ENCODE peak calls at places on chromosomes 4 and X, in ten cellular contexts. N is NB4, F is endothelial cell, O is mammary epithelial cell, B is H9, Z is GM12864, V is Peyer's patch, T is Panc1, X is PC-3, I is ovary. W is an unnamed sample.

GRCh38 chrX:43025806-43026205 is 247.8 kb upstream of the PPP1R2C start:
- DNase-seq in X (no peak), I (no peak), T (no peak), Z (no peak), F (no peak), N (no peak), O (no peak), V (no peak), B (no peak), W (no peak)

GRCh38 chr4:77026322-77026704 is 49.5 kb downstream of the CCNI start:
- DNase-seq in N (no peak), V (no peak), X (no peak), B (no peak), O (no peak), F (no peak), Z (no peak), I (no peak), T (no peak), W (no peak)

GRCh38 chr4:137694138-137694537 is 161.8 kb upstream of the PCDH18 start:
- DNase-seq in T (no peak), Z (no peak), I (peak), O (no peak), B (no peak), N (no peak), V (no peak), F (no peak), X (no peak), W (no peak)

GRCh38 chr4:80446664-80447063 is 111.1 kb downstream of the CFAP299 start:
- DNase-seq in B (no peak), T (no peak), N (no peak), Z (no peak), O (peak), I (no peak), F (no peak), X (peak), V (no peak), W (no peak)

GRCh38 chr4:86891785-86892638 is at the start of gene C4orf36:
- DNase-seq in X (peak), N (peak), F (peak), T (no peak), B (peak), I (peak), O (peak), Z (no peak), V (peak), W (peak)

GRCh38 chr4:150224896-150225591 is 146.8 kb downstream of the DCLK2 start:
- DNase-seq in I (no peak), T (no peak), B (no peak), F (no peak), V (no peak), N (no peak), Z (no peak), X (peak), O (peak), W (peak)

GRCh38 chrX:8879750-8880149 is 78.6 kb upstream of the FAM9A start:
- DNase-seq in Z (no peak), T (no peak), B (peak), F (peak), N (peak), X (peak), I (no peak), V (no peak), O (peak), W (peak)

GRCh38 chr4:186854256-186854655 is 130.6 kb upstream of the FAT1 start:
- DNase-seq in N (no peak), T (no peak), O (no peak), B (no peak), I (no peak), X (peak), F (no peak), Z (no peak), V (no peak), W (no peak)

GRCh38 chr4:113958766-113959540 is 20.5 kb downstream of the ARSJ start:
- DNase-seq in T (peak), O (peak), X (peak), Z (no peak), I (no peak), V (no peak), F (no peak), N (peak), B (no peak), W (no peak)

GRCh38 chrX:49840679-49841078 is 11.6 kb downstream of the PAGE4 start:
- DNase-seq in N (peak), Z (peak), I (peak), V (no peak), X (peak), T (peak), F (peak), O (peak), B (peak), W (peak)

GRCh38 chr4:158578476-158578875 is 56.8 kb downstream of the RXFP1 start:
- DNase-seq in B (no peak), N (peak), I (no peak), T (no peak), V (no peak), Z (no peak), F (no peak), X (peak), O (peak), W (peak)

GRCh38 chr4:185108185-185108584 is 34.9 kb upstream of the SLC25A4 start:
- DNase-seq in B (no peak), Z (no peak), O (no peak), X (no peak), F (no peak), I (no peak), N (no peak), T (no peak), V (no peak), W (peak)

GRCh38 chr4:88098993-88099752 is 59.3 kb downstream of the ABCG2 start:
- DNase-seq in Z (no peak), F (no peak), V (no peak), X (no peak), B (no peak), T (no peak), I (no peak), N (no peak), O (no peak), W (no peak)

GRCh38 chr4:147724468-147725201 is 7.3 kb upstream of the ARHGAP10 start:
- DNase-seq in X (no peak), Z (no peak), F (no peak), B (no peak), V (no peak), I (no peak), T (no peak), N (no peak), O (no peak), W (no peak)

GRCh38 chr4:59704621-59705020 is 1495.5 kb upstream of the ADGRL3 start:
- DNase-seq in O (no peak), B (no peak), F (no peak), N (no peak), T (no peak), Z (no peak), V (no peak), I (no peak), X (no peak), W (no peak)

GRCh38 chrX:22165732-22166457 is 106.8 kb upstream of the CBLL2 start:
- DNase-seq in X (peak), Z (no peak), V (no peak), F (no peak), T (no peak), I (no peak), B (no peak), O (peak), N (no peak), W (no peak)

GRCh38 chr4:7154351-7154981 is 37.9 kb upstream of the SORCS2 start:
- DNase-seq in X (no peak), Z (no peak), B (no peak), V (peak), N (no peak), I (peak), F (no peak), O (no peak), T (no peak), W (no peak)

GRCh38 chr4:10655968-10656367 is 28.6 kb downstream of the CLNK start:
- DNase-seq in O (peak), F (no peak), N (no peak), X (peak), B (no peak), I (no peak), T (peak), Z (no peak), V (no peak), W (no peak)

GRCh38 chrX:16819634-16820033 is 33.4 kb downstream of the TXLNG start:
- DNase-seq in I (no peak), O (no peak), Z (no peak), F (no peak), B (no peak), X (no peak), V (no peak), N (no peak), T (no peak), W (no peak)

GRCh38 chr4:244471-244870 is 60.8 kb downstream of the ZNF732 start:
- DNase-seq in O (peak), N (peak), Z (peak), X (peak), V (no peak), B (peak), I (peak), T (peak), F (no peak), W (peak)

GRCh38 chr4:147683172-147683571 is 791 bp downstream of the PRMT9 start:
- DNase-seq in F (no peak), N (peak), O (peak), I (peak), B (no peak), V (no peak), Z (no peak), X (peak), T (no peak), W (peak)

GRCh38 chrX:154021131-154021611 is 1.5 kb upstream of the IRAK1 start:
- DNase-seq in Z (no peak), I (no peak), O (no peak), N (peak), X (no peak), V (no peak), B (no peak), T (no peak), F (no peak), W (no peak)

GRCh38 chr4:55635282-55635681 is 816 bp downstream of the NMU start:
- DNase-seq in F (no peak), O (no peak), V (no peak), B (peak), I (no peak), N (no peak), T (no peak), X (peak), Z (no peak), W (peak)

GRCh38 chr4:148874331-148874730 is 432.1 kb upstream of the NR3C2 start:
- DNase-seq in Z (no peak), N (no peak), B (peak), T (no peak), F (no peak), X (peak), V (no peak), O (no peak), I (no peak), W (no peak)
- TF ChIP-seq CTCF in Z (no peak), N (no peak), B (no peak), T (no peak), F (no peak), X (peak), V (no peak), O (peak), I (no peak), W (no peak)

GRCh38 chr4:118265312-118266144 is 87.3 kb downstream of the PRSS12 start:
- DNase-seq in B (peak), O (peak), N (no peak), V (peak), T (no peak), F (peak), Z (no peak), X (no peak), I (no peak), W (peak)

GRCh38 chr4:118268780-118269179 is 84.0 kb downstream of the PRSS12 start:
- DNase-seq in I (no peak), Z (no peak), X (no peak), B (no peak), V (no peak), F (no peak), N (no peak), O (no peak), T (no peak), W (no peak)

GRCh38 chr4:118271788-118272187 is 81.0 kb downstream of the PRSS12 start:
- DNase-seq in B (no peak), F (no peak), I (no peak), T (no peak), O (no peak), Z (no peak), X (no peak), V (no peak), N (no peak), W (no peak)

GRCh38 chr4:118273642-118274041 is 79.2 kb downstream of the PRSS12 start:
- DNase-seq in N (no peak), X (no peak), V (no peak), Z (no peak), F (no peak), O (no peak), I (no peak), T (no peak), B (no peak), W (no peak)

GRCh38 chr4:118270492-118270891 is 82.3 kb downstream of the PRSS12 start:
- DNase-seq in X (peak), T (no peak), F (no peak), Z (no peak), O (peak), V (no peak), B (no peak), N (peak), I (no peak), W (peak)
- TF ChIP-seq CTCF in X (peak), T (peak), F (peak), Z (peak), O (peak), V (peak), B (peak), N (no peak), I (peak), W (peak)

DNA sequence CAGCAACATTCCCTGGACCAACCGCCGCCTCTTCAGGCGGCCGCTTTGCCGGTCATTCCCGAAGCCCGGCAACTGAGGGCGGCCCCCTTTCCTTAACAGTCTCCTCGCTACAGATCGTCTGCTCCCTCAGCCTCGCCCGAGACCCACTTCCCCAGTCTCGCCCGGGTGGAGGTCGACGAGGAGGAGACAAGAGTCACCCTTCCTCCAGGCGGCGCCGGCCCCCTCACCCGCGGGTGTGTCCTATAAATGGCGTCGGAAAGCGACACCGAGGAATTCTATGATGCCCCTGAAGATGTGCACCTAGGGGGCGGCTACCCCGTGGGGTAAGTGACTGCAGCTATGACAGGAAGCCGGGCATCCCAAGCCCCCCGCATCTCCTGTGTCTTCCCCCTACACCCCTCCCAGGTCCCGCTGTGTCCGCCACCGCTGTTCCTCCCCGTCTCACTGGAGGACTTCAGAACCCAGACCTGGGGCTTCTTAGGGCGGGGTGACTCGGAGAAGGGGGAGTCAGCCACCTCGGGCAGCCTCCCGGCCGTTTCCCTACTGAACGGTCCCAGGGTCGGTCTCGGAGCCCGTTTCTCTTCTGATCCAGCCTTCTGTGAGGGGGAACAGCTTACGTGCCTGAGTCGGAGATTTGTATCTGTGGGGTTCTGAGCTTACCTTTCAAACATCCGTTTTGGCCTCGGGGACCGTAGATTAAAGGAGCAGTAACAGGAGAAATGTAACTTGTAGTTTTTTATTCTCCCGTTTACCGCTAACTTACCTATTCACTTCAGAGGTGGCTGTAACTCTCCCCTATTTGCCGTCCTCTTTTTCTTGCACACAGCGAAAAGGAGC is 570 bp downstream of the WDR44 start:
- DNase-seq in B (no peak), Z (no peak), I (peak), F (peak), V (no peak), T (no peak), N (peak), O (peak), X (peak), W (peak)
- TF ChIP-seq CTCF in B (peak), Z (no peak), I (no peak), F (no peak), V (no peak), T (peak), N (no peak), O (no peak), X (no peak), W (no peak)

DNA sequence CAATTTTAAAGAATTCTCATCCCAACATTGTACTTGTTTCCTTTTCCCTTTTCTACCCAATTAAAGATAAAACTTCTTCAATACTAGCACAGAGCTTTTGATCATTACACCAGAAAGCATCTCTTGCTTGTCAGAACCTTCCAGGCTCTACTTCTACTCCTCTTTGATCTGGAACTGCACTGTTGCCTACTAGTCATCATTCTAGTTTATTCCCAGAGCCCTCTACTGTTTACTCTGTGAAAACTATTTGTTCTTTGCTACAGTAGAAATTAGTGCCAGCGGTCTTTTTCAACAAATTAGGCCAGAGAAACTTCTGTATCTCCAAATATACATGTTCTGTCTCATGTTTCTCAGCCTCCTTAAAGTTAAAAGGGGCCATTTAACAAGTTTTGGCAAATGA is 46.8 kb upstream of the TMPRSS11F start:
- DNase-seq in T (no peak), N (no peak), O (no peak), B (no peak), F (no peak), I (no peak), Z (no peak), V (no peak), X (peak), W (no peak)
- TF ChIP-seq CTCF in T (no peak), N (no peak), O (peak), B (no peak), F (no peak), I (no peak), Z (no peak), V (no peak), X (peak), W (peak)

DNA sequence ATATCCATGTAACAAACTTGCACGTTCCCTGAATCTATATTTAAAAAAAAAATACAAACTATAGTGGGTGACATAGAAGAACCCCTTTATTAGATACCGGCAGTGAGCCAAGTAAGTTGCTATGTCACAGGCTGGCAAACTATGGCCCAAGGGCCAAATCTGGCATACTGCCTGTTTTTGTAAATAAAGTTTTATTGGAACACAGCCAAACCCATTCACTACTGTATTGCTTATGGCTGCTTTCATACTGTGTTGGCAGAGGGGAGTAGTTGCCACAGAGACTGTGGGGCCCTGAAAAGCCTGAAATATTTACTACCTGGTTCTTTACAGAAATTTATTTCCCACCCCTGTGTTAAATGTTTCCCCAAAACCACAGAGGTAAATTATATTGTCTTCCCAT is 71.2 kb upstream of the EGFL6 start:
- DNase-seq in I (no peak), V (no peak), B (no peak), Z (no peak), O (no peak), N (no peak), T (no peak), X (no peak), F (no peak), W (no peak)
- TF ChIP-seq CTCF in I (no peak), V (no peak), B (no peak), Z (no peak), O (no peak), N (no peak), T (no peak), X (no peak), F (no peak), W (no peak)